ENCODE peak calls at places on chromosomes 2 and 18, in four cellular contexts. Q is A549, L is mammary epithelial cell, K is H9. M is an unnamed sample. For H3K4me1, the result is how much of the 10 kb centered on the place peaks cover.

GRCh38 chr2:240615830-240616547 is 9.3 kb upstream of the GPR35 start:
- DNase-seq in Q (no peak), L (no peak), K (no peak), M (no peak)

GRCh38 chr2:64017811-64018714 is 1.2 kb downstream of the VPS54 start:
- DNase-seq in Q (peak), L (peak), K (no peak), M (peak)

GRCh38 chr2:157692768-157693167 is 64.1 kb upstream of the ACVR1C start:
- DNase-seq in Q (no peak), L (peak), K (no peak), M (peak)

GRCh38 chr2:69549421-69549820 is 94.1 kb downstream of the AAK1 start:
- DNase-seq in Q (no peak), L (peak), K (no peak), M (no peak)

GRCh38 chr2:240704651-240705050 is 13.0 kb downstream of the AQP12A start:
- DNase-seq in Q (no peak), L (no peak), K (no peak), M (no peak)

GRCh38 chr18:37565985-37566478 is 434 bp upstream of the CELF4 start:
- DNase-seq in Q (peak), L (peak), K (peak), M (no peak)

GRCh38 chr2:71852141-71852711 is 295.4 kb downstream of the CYP26B1 start:
- DNase-seq in Q (no peak), L (no peak), K (peak), M (no peak)

GRCh38 chr18:4524096-4524495 is 69.0 kb upstream of the DLGAP1 start:
- DNase-seq in Q (no peak), L (no peak), K (no peak), M (no peak)

GRCh38 chr2:30584116-30584515 is 137.1 kb downstream of the LCLAT1 start:
- DNase-seq in Q (no peak), L (no peak), K (no peak), M (no peak)

GRCh38 chr2:190079160-190079559 is 16.6 kb upstream of the MSTN start:
- DNase-seq in Q (no peak), L (no peak), K (no peak), M (no peak)

GRCh38 chr2:230849633-230850357 is 14.9 kb upstream of the ITM2C start:
- DNase-seq in Q (peak), L (no peak), K (peak), M (no peak)

GRCh38 chr18:53033128-53033527 is 693.1 kb downstream of the DCC start:
- DNase-seq in Q (no peak), L (no peak), K (no peak), M (no peak)

GRCh38 chr18:53025247-53025646 is 685.2 kb downstream of the DCC start:
- DNase-seq in Q (peak), L (no peak), K (no peak), M (no peak)

DNA sequence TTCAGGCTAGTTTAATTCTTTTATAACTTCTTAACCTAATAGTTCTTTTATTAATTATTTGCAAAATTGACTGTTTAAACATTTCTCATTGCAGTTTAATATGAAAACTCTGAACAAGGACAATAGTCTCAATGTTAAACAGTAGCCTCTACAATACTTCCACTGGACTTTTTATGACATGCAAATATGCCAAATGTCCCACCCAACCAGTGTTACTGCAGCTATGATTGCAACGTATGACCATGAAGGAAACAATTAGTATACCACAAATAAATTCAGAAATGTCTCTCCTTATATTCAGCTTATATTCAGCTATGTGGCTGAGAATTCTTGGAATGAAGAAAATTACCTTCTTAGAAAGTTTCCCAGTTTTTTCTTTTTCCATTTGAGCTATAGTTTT is 688.6 kb downstream of the DCC start:
- DNase-seq in Q (no peak), L (no peak), K (no peak), M (no peak)
- H3K27ac ChIP-seq in Q (no peak), L (no peak), K (no peak), M (no peak)

DNA sequence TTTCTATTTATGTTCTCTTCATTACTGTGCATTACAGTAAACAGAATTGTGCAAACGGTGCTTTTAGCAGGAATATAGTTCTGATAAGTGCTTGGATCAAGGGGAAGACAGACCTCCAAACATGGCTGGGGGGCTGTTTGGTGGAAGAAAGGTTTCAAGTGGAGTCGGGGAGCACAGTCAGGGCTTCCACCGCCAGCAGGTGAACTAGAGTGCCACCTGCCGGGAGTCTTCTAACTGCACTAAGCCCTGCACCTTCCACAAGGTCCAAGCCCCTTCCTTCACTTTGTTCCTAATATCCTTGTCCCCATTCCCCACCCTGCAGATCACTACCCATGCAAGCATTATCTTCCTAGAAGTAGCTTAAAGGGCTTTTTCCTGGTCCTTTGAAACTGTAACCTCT is 11.1 kb downstream of the ONECUT2 start:
- DNase-seq in Q (peak), L (no peak), K (peak), M (no peak)
- TF ChIP-seq CTCF in Q (peak), L (peak), K (peak), M (peak)

GRCh38 chr2:168519534-168520308 is 63.6 kb downstream of the CERS6 start:
- DNase-seq in Q (no peak), L (peak), K (no peak), M (no peak)

GRCh38 chr2:168515502-168515901 is 59.4 kb downstream of the CERS6 start:
- DNase-seq in Q (no peak), L (peak), K (no peak), M (no peak)

GRCh38 chr2:168521342-168521741 is 65.3 kb downstream of the CERS6 start:
- DNase-seq in Q (no peak), L (no peak), K (no peak), M (no peak)

GRCh38 chr2:168517801-168518200 is 61.7 kb downstream of the CERS6 start:
- DNase-seq in Q (no peak), L (no peak), K (no peak), M (peak)

DNA sequence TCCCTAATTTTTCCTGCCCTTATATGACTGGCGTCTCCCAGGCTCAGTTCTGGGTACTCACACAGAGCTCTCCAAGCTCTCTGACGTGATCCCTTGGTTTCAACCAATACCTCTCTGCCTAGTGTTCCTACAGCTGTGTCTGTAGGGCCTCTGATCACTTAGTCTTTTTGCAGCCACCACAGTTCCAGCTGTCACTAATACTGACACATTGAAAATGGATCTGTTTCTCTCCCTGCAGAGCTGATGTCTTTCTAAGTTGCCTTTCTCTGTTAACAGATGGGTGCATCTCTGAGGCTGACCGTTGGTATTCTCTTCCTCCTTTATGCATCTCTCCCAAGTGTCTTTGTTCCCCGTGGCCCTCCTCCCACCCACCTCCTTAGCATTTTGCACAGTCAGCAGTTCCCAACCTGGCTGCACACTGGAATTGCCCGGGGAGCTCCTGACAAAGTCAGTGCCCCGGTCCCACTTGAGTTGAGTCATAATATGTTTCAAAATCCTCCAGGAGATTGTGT is 62.5 kb downstream of the CERS6 start:
- DNase-seq in Q (no peak), L (peak), K (no peak), M (no peak)
- H3K4me1 ChIP-seq in Q (under half), L (half or more), K (under half), M (under half)

DNA sequence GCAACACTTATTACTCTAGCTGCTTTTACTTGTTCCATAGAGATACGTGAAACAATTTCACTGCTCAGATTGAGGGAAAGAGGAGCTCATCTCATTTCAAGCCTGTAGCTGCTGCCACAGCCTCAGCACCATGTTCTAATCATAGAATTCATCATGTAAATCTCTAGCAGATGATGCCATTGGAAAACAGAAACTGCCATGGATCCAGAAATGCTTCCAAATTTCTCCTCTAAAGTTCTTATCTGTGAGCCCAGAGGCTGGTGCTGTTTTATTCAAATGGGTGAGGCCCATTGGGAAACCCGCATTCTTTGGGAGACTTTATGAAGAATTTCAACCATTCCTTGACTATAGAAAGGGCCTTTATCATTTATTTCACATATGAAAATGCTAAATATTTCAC is 1.9 kb downstream of the CDC42EP3 start:
- DNase-seq in Q (no peak), L (no peak), K (no peak), M (no peak)
- H3K27ac ChIP-seq in Q (peak), L (peak), K (no peak), M (no peak)

GRCh38 chr2:62531594-62531993 is 25.6 kb upstream of the TMEM17 start:
- DNase-seq in Q (no peak), L (no peak), K (no peak), M (no peak)
- TF ChIP-seq CTCF in Q (no peak), L (no peak), K (no peak), M (no peak)

GRCh38 chr2:108634591-108635160 is 84.6 kb upstream of the RANBP2 start:
- DNase-seq in Q (no peak), L (no peak), K (no peak), M (no peak)
- H3K4me1 ChIP-seq in Q (half or more), L (under half), K (under half), M (under half)

GRCh38 chr2:28991021-28991420 is 9.9 kb downstream of the TOGARAM2 start:
- DNase-seq in Q (no peak), L (no peak), K (no peak), M (peak)
- H3K27ac ChIP-seq in Q (no peak), L (no peak), K (no peak), M (no peak)